ENCODE peak calls at places on chromosomes 6 and 20, in seven cellular contexts. H is AG04450, V is heart left ventricle, L is ovary, U is ascending aorta, B is mesendoderm, M is fibroblast of lung. K is an unnamed sample.

GRCh38 chr20:64099880-64100565 is 7.3 kb downstream of the NPBWR2 start:
- DNase-seq in L (no peak), V (no peak), M (no peak), H (no peak), U (no peak), B (no peak), K (peak)

GRCh38 chr6:21441386-21441785 is 152.2 kb upstream of the SOX4 start:
- DNase-seq in V (no peak), B (no peak), M (no peak), H (no peak), L (no peak), U (no peak), K (no peak)

GRCh38 chr6:95654176-95654575 is 76.8 kb downstream of the MANEA start:
- DNase-seq in B (no peak), H (no peak), V (no peak), M (no peak), L (no peak), U (no peak), K (no peak)

GRCh38 chr6:168314029-168314420 is 5.6 kb downstream of the DACT2 start:
- DNase-seq in V (no peak), H (no peak), M (no peak), U (no peak), B (no peak), L (no peak), K (no peak)

GRCh38 chr6:43215066-43215465 is 14.2 kb downstream of the DNPH1 start:
- DNase-seq in B (no peak), H (no peak), M (no peak), U (no peak), V (no peak), L (no peak), K (no peak)

GRCh38 chr6:127207591-127208120 is 59.0 kb upstream of the RNF146 start:
- DNase-seq in U (no peak), B (no peak), H (no peak), M (peak), L (no peak), V (no peak), K (no peak)

GRCh38 chr20:14214046-14214445 is 123.4 kb downstream of the FLRT3 start:
- DNase-seq in L (no peak), M (no peak), H (no peak), B (no peak), U (no peak), V (no peak), K (no peak)

GRCh38 chr20:37226889-37227288 is 34.7 kb downstream of the GHRH start:
- DNase-seq in H (no peak), U (no peak), V (peak), L (peak), M (peak), B (no peak), K (no peak)

GRCh38 chr6:157571995-157572394 is 191.0 kb downstream of the ZDHHC14 start:
- DNase-seq in M (no peak), V (no peak), L (no peak), H (no peak), U (no peak), B (no peak), K (no peak)

GRCh38 chr20:19749537-19749936 is 8.5 kb upstream of the RIN2 start:
- DNase-seq in V (no peak), U (no peak), B (no peak), M (no peak), H (no peak), L (no peak), K (no peak)

GRCh38 chr6:27650620-27651370 is 177.9 kb upstream of the ZNF184 start:
- DNase-seq in V (no peak), U (no peak), B (peak), M (peak), H (no peak), L (no peak), K (no peak)

GRCh38 chr6:142746524-142746923 is 198.5 kb downstream of the HIVEP2 start:
- DNase-seq in M (peak), H (no peak), B (peak), L (no peak), V (no peak), U (no peak), K (no peak)

GRCh38 chr6:26538936-26539615 is 910 bp downstream of the HMGN4 start:
- DNase-seq in H (no peak), B (no peak), U (no peak), L (no peak), M (no peak), V (no peak), K (no peak)

GRCh38 chr6:152401978-152402377 is 235.2 kb downstream of the SYNE1 start:
- DNase-seq in L (no peak), V (no peak), B (no peak), H (no peak), U (no peak), M (no peak), K (no peak)

GRCh38 chr6:128516514-128516898 is 3.9 kb downstream of the PTPRK start:
- DNase-seq in L (no peak), M (peak), U (no peak), V (no peak), H (no peak), B (peak), K (no peak)

GRCh38 chr6:85594197-85594930 is 706 bp upstream of the SNX14 start:
- DNase-seq in U (no peak), V (no peak), H (no peak), M (peak), L (no peak), B (peak), K (no peak)

GRCh38 chr6:37502703-37503485 is 3.2 kb upstream of the CCDC167 start:
- DNase-seq in U (no peak), V (no peak), B (no peak), L (no peak), H (no peak), M (no peak), K (no peak)

GRCh38 chr20:58906894-58907293 is 54.4 kb downstream of the GNAS start:
- DNase-seq in H (no peak), U (no peak), V (no peak), L (no peak), M (peak), B (no peak), K (no peak)

GRCh38 chr6:12962529-12962928 is 246.0 kb downstream of the PHACTR1 start:
- DNase-seq in U (no peak), V (no peak), L (no peak), B (no peak), M (no peak), H (no peak), K (no peak)

GRCh38 chr6:145015739-145016558 is 719.4 kb downstream of the EPM2A start:
- DNase-seq in M (peak), L (no peak), B (peak), U (no peak), H (peak), V (no peak), K (no peak)

GRCh38 chr6:149493697-149494334 is 9.0 kb upstream of the ZC3H12D start:
- DNase-seq in B (no peak), V (no peak), U (no peak), M (no peak), H (no peak), L (no peak), K (no peak)

GRCh38 chr6:37323568-37323967 is 30.2 kb upstream of the RNF8 start:
- DNase-seq in B (no peak), V (no peak), L (no peak), U (no peak), M (peak), H (no peak), K (no peak)

GRCh38 chr6:13523826-13524622 is 36.6 kb upstream of the GFOD1 start:
- DNase-seq in M (no peak), B (no peak), U (no peak), V (no peak), H (no peak), L (no peak), K (no peak)

GRCh38 chr6:101716810-101717209 is 323.3 kb downstream of the GRIK2 start:
- DNase-seq in B (peak), L (no peak), V (no peak), M (no peak), U (no peak), H (no peak), K (no peak)

GRCh38 chr6:117265425-117266266 is at the start of gene VGLL2:
- DNase-seq in B (peak), L (no peak), M (peak), V (no peak), U (no peak), H (no peak), K (no peak)

GRCh38 chr6:105226598-105227291 is 46.9 kb upstream of the POPDC3 start:
- DNase-seq in M (no peak), L (no peak), V (no peak), U (no peak), H (no peak), B (no peak), K (no peak)

GRCh38 chr6:47362857-47363461 is 53.3 kb upstream of the TNFRSF21 start:
- DNase-seq in L (no peak), M (peak), H (no peak), U (no peak), V (no peak), B (peak), K (no peak)

GRCh38 chr20:17344775-17345174 is 117.9 kb downstream of the PCSK2 start:
- DNase-seq in L (no peak), V (no peak), B (no peak), U (no peak), M (no peak), H (no peak), K (no peak)

GRCh38 chr20:57707849-57708693 is 1.7 kb downstream of the PMEPA1 start:
- DNase-seq in U (no peak), B (no peak), L (no peak), M (no peak), H (no peak), V (no peak), K (no peak)

GRCh38 chr20:57705103-57705899 is 4.5 kb downstream of the PMEPA1 start:
- DNase-seq in H (no peak), U (no peak), B (no peak), M (no peak), V (no peak), L (no peak), K (no peak)

GRCh38 chr20:57709823-57710799 is at the start of gene PMEPA1:
- DNase-seq in B (peak), H (peak), M (peak), L (peak), U (peak), V (peak), K (peak)

GRCh38 chr20:57708694-57709673 is 831 bp downstream of the PMEPA1 start:
- DNase-seq in U (no peak), H (no peak), V (no peak), B (no peak), L (peak), M (no peak), K (no peak)

GRCh38 chr20:57707320-57707719 is 2.5 kb downstream of the PMEPA1 start:
- DNase-seq in H (no peak), B (no peak), V (no peak), U (no peak), M (no peak), L (no peak), K (no peak)
- H3K27ac ChIP-seq in H (no peak), B (no peak), V (peak), U (peak), M (no peak), L (peak), K (no peak)

GRCh38 chr20:41394931-41395668 is 28.5 kb upstream of the EMILIN3 start:
- DNase-seq in L (peak), H (no peak), B (no peak), M (no peak), V (no peak), U (no peak), K (no peak)

GRCh38 chr20:41394081-41394480 is 27.5 kb upstream of the EMILIN3 start:
- DNase-seq in L (no peak), U (no peak), B (no peak), H (no peak), V (no peak), M (no peak), K (no peak)

GRCh38 chr20:41392295-41392694 is 25.7 kb upstream of the EMILIN3 start:
- DNase-seq in U (no peak), H (no peak), M (no peak), B (no peak), V (no peak), L (no peak), K (no peak)

GRCh38 chr20:41392871-41393704 is 26.5 kb upstream of the EMILIN3 start:
- DNase-seq in V (peak), M (peak), B (no peak), U (no peak), L (peak), H (no peak), K (peak)

GRCh38 chr20:41393705-41394066 is 27.1 kb upstream of the EMILIN3 start:
- DNase-seq in M (no peak), V (no peak), L (peak), B (no peak), H (no peak), U (no peak), K (no peak)
- H3K27ac ChIP-seq in M (no peak), V (no peak), L (no peak), B (no peak), H (no peak), U (no peak), K (peak)

DNA sequence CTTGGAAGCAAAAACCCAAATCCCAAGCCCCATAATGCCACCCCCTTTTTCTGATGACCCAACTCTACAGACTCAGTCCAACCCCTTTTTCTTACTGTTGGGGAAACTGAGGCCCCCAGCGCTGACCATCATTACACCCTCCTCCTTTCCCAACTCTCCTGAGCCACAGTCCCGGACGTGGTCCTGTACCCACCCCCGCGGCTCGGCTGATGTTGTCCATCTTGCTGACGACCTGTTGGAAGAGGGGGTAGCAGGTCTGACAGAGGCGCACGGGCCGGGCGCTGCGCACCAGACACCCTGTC is 533 bp downstream of the OSTM1 start:
- DNase-seq in L (no peak), M (no peak), B (no peak), U (no peak), V (no peak), H (no peak), K (no peak)
- H3K27ac ChIP-seq in L (peak), M (peak), B (no peak), U (peak), V (peak), H (no peak), K (peak)

GRCh38 chr20:32201977-32202363 is 5.6 kb downstream of the PLAGL2 start:
- DNase-seq in L (no peak), V (no peak), H (no peak), M (no peak), B (no peak), U (no peak), K (no peak)
- H3K27ac ChIP-seq in L (no peak), V (peak), H (no peak), M (no peak), B (no peak), U (no peak), K (no peak)

DNA sequence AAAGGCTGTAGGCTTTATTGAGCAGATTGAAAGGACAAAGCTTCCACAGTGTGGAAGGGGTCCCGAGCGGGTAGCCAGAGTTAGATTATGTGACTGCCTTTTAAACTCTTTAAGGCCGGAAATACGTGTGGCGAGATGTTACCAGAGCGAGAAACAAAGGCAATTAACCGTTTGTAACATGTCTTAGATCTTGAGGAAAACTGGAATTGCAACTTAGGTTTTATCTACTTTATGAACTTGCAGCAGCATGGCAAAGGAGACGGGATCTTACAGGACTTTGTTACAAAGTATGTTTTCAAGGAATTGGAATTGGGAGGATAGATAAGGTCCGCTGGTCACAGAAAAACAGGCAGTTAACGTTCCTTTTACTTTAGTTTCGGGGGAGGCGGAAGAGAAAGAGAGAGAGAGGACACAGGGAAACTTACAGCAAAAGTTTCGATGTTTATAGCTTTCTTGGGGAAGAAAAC is 594.7 kb upstream of the ADGRB3 start:
- DNase-seq in L (no peak), M (no peak), V (no peak), U (no peak), H (no peak), B (peak), K (no peak)
- H3K27ac ChIP-seq in L (no peak), M (no peak), V (no peak), U (no peak), H (no peak), B (no peak), K (no peak)

GRCh38 chr6:170290306-170291128 is at the start of gene DLL1:
- DNase-seq in M (no peak), U (no peak), B (peak), V (peak), H (no peak), L (no peak), K (peak)

GRCh38 chr6:170292778-170293164 is 1.9 kb upstream of the DLL1 start:
- DNase-seq in L (no peak), M (peak), H (no peak), U (no peak), B (peak), V (no peak), K (peak)

GRCh38 chr6:170292111-170292777 is 1.4 kb upstream of the DLL1 start:
- DNase-seq in V (no peak), L (no peak), B (no peak), U (no peak), H (no peak), M (no peak), K (peak)

GRCh38 chr6:170289971-170290305 is 940 bp downstream of the DLL1 start:
- DNase-seq in H (no peak), U (no peak), M (no peak), V (no peak), L (no peak), B (no peak), K (no peak)

DNA sequence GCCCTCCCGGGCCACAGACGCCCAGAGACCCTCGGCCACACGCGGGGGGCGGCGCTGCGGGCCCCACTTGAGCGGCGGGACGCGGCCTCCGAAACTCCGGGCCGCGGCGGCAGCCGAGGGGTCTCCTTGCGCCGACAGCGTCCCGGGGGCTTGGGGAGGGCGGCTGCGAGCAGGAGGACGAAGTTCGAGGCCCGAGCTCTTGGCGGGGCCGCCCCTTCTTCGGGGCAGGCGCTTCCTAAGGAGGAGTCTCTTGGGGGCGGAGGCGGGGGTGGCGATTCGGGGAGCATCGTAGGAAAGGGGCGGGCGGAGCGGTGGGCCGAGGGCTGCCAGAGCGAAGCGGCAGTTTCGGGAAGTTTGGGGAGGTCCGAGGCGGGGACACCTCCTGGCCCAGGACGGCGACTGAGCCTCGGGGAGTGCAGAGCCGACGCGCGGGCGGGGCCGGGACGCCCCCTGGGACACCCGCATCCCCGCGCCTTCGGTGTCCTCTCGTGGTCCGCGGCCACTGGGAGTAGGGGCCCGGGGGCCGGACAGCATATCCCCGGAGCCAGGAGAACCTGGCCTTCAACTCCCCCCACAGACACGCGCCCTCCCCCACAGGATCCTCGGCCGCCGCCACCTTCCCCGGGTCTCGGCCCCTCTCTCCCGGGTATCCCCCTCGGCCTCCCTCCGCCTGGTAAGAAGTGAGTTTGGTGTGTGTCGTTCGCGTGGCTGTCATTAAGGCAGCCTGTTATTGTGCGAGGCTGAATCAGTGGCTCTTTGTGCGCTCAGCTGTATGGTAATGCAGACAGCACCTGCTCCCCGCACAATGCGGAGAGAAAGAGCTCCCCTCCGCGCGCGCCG is 613 bp upstream of the DLL1 start:
- DNase-seq in U (no peak), V (peak), L (no peak), H (no peak), M (no peak), B (peak), K (peak)
- H3K27ac ChIP-seq in U (no peak), V (peak), L (no peak), H (no peak), M (no peak), B (no peak), K (peak)

DNA sequence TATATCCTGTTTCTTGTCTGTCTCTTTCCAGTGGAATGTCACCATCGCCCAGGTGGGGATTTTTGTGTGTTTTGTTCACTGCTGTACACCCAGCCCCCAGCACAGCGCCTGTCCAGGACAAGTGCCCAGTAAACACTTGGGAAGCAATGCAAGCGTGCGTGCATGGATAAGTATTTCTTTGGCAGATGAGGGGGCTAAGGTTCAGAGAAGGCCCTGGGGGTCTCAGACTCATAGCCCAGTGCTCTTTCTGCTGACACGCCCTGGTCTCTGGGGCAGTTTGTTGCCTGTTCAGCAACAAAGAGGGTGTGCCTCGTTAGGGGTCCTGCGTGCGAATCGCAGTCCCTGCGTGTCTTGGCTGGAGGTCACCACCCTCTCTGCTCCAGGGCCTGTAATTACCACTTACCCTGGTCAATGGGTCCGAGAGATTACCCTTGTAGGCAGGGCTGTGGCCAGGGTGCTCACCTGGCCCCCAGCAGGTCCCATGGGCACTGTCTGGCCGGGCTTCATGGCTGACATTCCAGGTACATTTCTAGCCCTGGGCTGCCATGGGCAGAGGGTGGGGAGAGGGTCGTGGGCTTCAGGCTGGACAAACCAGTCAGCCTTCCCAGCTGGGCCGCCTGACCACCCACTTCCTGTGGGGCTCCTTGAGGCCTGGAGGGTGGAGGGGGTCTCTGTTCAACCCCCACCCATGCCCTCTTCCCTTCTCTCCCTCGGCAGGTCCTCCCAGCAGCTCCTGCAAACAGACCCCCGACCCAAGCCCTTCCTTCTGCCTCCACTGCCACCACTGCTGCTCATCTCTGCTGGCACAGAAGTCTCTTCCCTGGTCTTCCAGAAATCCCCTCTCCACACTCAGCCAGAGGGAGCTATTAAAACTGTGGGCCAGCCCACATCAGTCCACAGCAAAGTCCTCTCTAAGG is 87.1 kb downstream of the CEBPB start:
- DNase-seq in H (no peak), M (no peak), L (no peak), B (no peak), U (no peak), V (no peak), K (no peak)
- H3K27ac ChIP-seq in H (peak), M (no peak), L (no peak), B (no peak), U (peak), V (peak), K (no peak)

GRCh38 chr20:57483287-57484050 is 41.5 kb downstream of the CTCFL start:
- DNase-seq in L (no peak), U (no peak), H (no peak), B (no peak), M (no peak), V (no peak), K (no peak)
- H3K27ac ChIP-seq in L (no peak), U (no peak), H (no peak), B (no peak), M (no peak), V (no peak), K (no peak)

GRCh38 chr6:138970856-138971425 is 17.1 kb downstream of the REPS1 start:
- DNase-seq in H (peak), U (no peak), M (peak), B (no peak), L (no peak), V (no peak), K (peak)
- H3K27ac ChIP-seq in H (no peak), U (peak), M (peak), B (no peak), L (no peak), V (peak), K (peak)

K was measured in dorsolateral prefrontal cortex.